ENCODE peak calls at places on chromosomes 4 and X, in seven cellular contexts. R is body of pancreas; K is osteoblast; O is gastrocnemius medialis; E is CD8-positive, alpha-beta T cell; C is Caco-2; B is heart right ventricle. J is an unnamed sample. For H3K27me3 and H3K4me1, the result is how much of the 10 kb centered on the place peaks cover.

GRCh38 chr4:11545651-11546050 is 117.0 kb upstream of the HS3ST1 start:
- DNase-seq in B (no peak), R (no peak), E (no peak), O (no peak), K (no peak), C (no peak), J (no peak)

GRCh38 chr4:78162821-78163220 is 105.7 kb downstream of the FRAS1 start:
- DNase-seq in K (no peak), E (no peak), O (no peak), C (no peak), B (no peak), R (no peak), J (no peak)

GRCh38 chr4:62075082-62075481 is 875.0 kb downstream of the ADGRL3 start:
- DNase-seq in O (no peak), R (no peak), E (no peak), K (no peak), C (no peak), B (no peak), J (no peak)

GRCh38 chr4:108834787-108835384 is 72.0 kb upstream of the ETNPPL start:
- DNase-seq in E (no peak), K (peak), O (no peak), R (no peak), C (no peak), B (no peak), J (no peak)

GRCh38 chrX:122579521-122579920 is 604.6 kb upstream of the GRIA3 start:
- DNase-seq in B (no peak), E (no peak), K (no peak), O (no peak), R (no peak), C (no peak), J (no peak)

GRCh38 chr4:91092398-91092955 is 965.3 kb downstream of the CCSER1 start:
- DNase-seq in R (no peak), O (no peak), C (no peak), B (no peak), K (no peak), E (no peak), J (no peak)

GRCh38 chrX:134908235-134908834 is 82.5 kb upstream of the SMIM10 start:
- DNase-seq in O (no peak), K (peak), B (no peak), C (no peak), R (no peak), E (no peak), J (no peak)

GRCh38 chrX:151169783-151170182 is 6.6 kb upstream of the GPR50 start:
- DNase-seq in B (no peak), E (no peak), K (no peak), O (no peak), R (no peak), C (no peak), J (no peak)

GRCh38 chrX:150476183-150476699 is 92.2 kb upstream of the MTM1 start:
- DNase-seq in R (no peak), O (no peak), C (no peak), E (no peak), B (no peak), K (no peak), J (no peak)

GRCh38 chrX:16125520-16126149 is 2.3 kb downstream of the GRPR start:
- DNase-seq in C (no peak), O (no peak), K (no peak), R (peak), E (no peak), B (no peak), J (no peak)

GRCh38 chr4:169102011-169102410 is 92.0 kb upstream of the CBR4 start:
- DNase-seq in E (no peak), C (no peak), R (no peak), B (no peak), K (no peak), O (no peak), J (no peak)

GRCh38 chr4:67575232-67575888 is 16.8 kb downstream of the STAP1 start:
- DNase-seq in C (no peak), E (no peak), R (no peak), K (no peak), O (no peak), B (no peak), J (no peak)

GRCh38 chr4:111601671-111602070 is 543.6 kb upstream of the FAM241A start:
- DNase-seq in O (no peak), C (no peak), R (no peak), B (no peak), E (no peak), K (no peak), J (no peak)

GRCh38 chrX:16320765-16321355 is 153.6 kb downstream of the MAGEB17 start:
- DNase-seq in B (no peak), C (no peak), R (no peak), E (no peak), O (no peak), K (peak), J (no peak)

GRCh38 chr4:629916-630641 is 4.7 kb downstream of the PDE6B start:
- DNase-seq in K (peak), R (no peak), O (no peak), B (no peak), C (no peak), E (no peak), J (no peak)

GRCh38 chr4:53788011-53788410 is 196.7 kb upstream of the LNX1 start:
- DNase-seq in R (no peak), K (no peak), B (no peak), O (no peak), E (no peak), C (no peak), J (no peak)

GRCh38 chrX:18353931-18354368 is 538 bp downstream of the SCML2 start:
- DNase-seq in C (peak), K (no peak), E (no peak), O (no peak), R (no peak), B (peak), J (no peak)

GRCh38 chr4:139453041-139453370 is 915 bp upstream of the RAB33B start:
- DNase-seq in C (peak), B (no peak), R (peak), K (peak), E (no peak), O (peak), J (no peak)

GRCh38 chr4:4526401-4526800 is 15.4 kb downstream of the STX18 start:
- DNase-seq in E (no peak), O (no peak), C (no peak), B (no peak), K (no peak), R (no peak), J (no peak)

GRCh38 chrX:128020701-128021100 is 31.5 kb downstream of the ACTRT1 start:
- DNase-seq in K (no peak), E (no peak), O (no peak), B (no peak), C (peak), R (no peak), J (no peak)

GRCh38 chrX:139194571-139195280 is 335.8 kb upstream of the F9 start:
- DNase-seq in C (peak), K (no peak), R (peak), O (peak), E (no peak), B (peak), J (no peak)

GRCh38 chr4:1043658-1044468 is 32.4 kb downstream of the FGFRL1 start:
- DNase-seq in B (peak), C (peak), E (no peak), O (peak), R (peak), K (peak), J (peak)

GRCh38 chrX:32183066-32183465 is 1028.3 kb downstream of the DMD start:
- DNase-seq in K (no peak), B (no peak), O (no peak), R (no peak), E (no peak), C (no peak), J (no peak)
- H3K27me3 ChIP-seq in K (under half), B (under half), O (under half), R (under half), E (under half), C (under half), J (under half)

DNA sequence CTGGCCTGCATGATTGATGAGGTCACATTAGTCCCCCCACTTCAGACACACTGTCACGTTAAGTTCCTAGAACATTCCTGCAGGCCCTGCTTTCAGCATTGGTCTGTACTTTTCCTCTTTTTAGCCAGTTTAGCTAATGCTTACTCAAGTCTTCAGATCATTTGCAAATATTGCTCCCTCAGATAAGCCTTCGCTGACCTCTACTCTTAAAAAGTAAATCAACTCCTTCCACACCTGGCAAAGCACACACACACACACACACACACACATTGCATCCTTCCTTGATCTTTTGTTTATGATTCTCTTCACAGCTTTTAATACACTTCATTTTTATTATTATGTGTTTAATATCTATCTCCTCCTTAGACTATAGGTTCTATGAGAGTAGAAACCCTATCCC is 31.4 kb downstream of the PARM1 start:
- DNase-seq in O (no peak), B (no peak), C (no peak), K (no peak), R (no peak), E (no peak), J (no peak)
- H3K4me1 ChIP-seq in O (under half), B (under half), C (under half), K (under half), R (under half), E (under half), J (under half)

GRCh38 chrX:68146054-68146453 is 287.2 kb downstream of the OPHN1 start:
- DNase-seq in O (no peak), R (no peak), B (no peak), C (peak), K (peak), E (no peak), J (no peak)
- TF ChIP-seq CTCF in O (no peak), R (no peak), B (peak), C (no peak), K (peak), E (no peak), J (no peak)

DNA sequence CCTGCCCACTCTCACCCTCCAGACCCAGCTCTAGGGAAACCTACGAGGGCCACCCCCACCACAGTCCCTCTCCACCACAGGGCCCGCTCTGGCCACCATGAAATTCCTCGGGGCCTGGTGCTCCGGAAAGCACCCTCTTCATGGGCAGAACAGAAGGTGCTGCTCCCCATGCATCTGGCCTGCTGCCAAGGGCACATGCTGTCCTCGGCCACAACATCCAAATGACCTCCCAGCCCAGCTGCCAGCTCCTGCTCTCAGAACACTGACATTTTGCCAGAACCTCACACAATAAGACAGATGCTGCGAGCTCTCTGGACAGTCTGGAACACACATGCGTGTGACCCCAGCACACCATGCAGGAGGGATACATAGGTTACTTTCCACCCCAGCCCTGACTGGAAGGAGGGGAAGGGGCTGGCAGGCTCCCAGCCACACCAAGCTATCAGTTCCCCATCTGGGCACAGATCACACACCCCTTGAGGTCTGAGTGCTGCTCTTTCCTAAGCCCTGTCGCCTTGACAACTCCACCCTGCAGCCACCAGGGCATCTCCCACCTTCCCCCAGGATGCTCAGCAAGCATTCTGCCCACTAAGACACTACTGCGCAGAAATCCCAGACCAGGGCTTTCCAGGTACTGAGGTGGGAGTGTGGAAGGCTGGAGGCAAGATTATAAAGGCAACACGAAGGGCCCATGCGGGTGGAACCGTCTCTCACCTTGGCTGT is 5.8 kb downstream of the CCNQ start:
- DNase-seq in B (peak), K (peak), O (peak), E (no peak), R (peak), C (no peak), J (no peak)
- H3K27me3 ChIP-seq in B (under half), K (under half), O (under half), E (under half), R (under half), C (under half), J (under half)

GRCh38 chrX:109959356-109959871 is 43.5 kb upstream of the TMEM164 start:
- DNase-seq in K (no peak), B (no peak), E (no peak), O (no peak), C (no peak), R (no peak), J (no peak)

GRCh38 chrX:109966246-109966645 is 36.7 kb upstream of the TMEM164 start:
- DNase-seq in O (no peak), R (no peak), K (no peak), C (no peak), B (no peak), E (no peak), J (no peak)

GRCh38 chrX:109967151-109967550 is 35.8 kb upstream of the TMEM164 start:
- DNase-seq in K (no peak), R (no peak), E (no peak), O (no peak), C (no peak), B (no peak), J (no peak)

DNA sequence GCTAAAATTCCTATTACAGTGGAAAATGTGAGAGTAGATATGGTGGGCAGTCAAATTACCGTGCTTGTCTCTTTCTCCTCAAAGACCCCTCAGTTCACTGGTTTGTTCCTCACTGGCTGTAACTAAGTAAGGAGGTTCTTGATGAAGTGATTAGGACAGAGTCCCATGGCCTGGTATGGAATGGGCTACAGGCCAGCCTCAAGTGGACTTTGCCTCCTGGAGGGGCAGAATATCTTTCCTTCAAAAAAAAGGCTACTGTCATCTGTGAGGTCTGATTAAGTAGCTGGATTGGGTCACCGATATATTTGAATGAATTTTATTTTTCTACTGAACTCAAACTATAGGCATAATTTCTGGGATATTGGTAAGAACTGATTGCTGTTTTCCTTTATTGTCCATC is 38.5 kb upstream of the TMEM164 start:
- DNase-seq in E (no peak), O (no peak), B (no peak), R (no peak), K (no peak), C (no peak), J (no peak)
- H3K4me1 ChIP-seq in E (under half), O (under half), B (under half), R (under half), K (under half), C (under half), J (under half)

DNA sequence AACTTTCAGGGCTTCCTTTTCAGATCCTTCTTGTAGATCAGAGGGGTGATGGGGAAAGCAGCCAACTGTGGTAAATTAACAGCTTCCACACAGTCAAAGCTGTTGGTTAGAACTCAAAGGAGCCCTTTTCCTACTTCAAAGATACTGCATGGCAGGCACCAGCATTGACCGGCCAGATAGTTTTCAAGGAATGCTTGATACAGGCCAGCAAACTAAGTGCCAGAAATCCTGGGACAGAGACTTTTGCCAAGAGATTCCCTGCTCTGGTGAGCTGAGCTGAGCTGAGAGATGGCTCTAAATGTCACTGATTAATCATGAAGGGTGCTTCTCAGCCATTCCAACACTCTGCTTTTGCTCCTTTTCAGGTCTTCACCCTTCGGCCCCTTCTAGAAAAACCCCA is 131.5 kb upstream of the MED14 start:
- DNase-seq in K (no peak), C (no peak), E (no peak), B (peak), R (no peak), O (peak), J (no peak)
- TF ChIP-seq CTCF in K (no peak), C (no peak), E (no peak), B (no peak), R (no peak), O (no peak), J (no peak)